ENCODE peak calls at places on chromosomes 16 and 17, in six cellular contexts. One of them, this sample, is unnamed.

GRCh38 chr17:77345260-77345910 is 204.6 kb downstream of the SEC14L1 start:
- DNase-seq in HepG2: no peak
- DNase-seq in GM23338: no peak
- DNase-seq in PC-9: no peak
- DNase-seq in neural progenitor cell: no peak
- DNase-seq in fibroblast of lung: no peak
- DNase-seq in this sample: peak

GRCh38 chr17:34706029-34706428 is 126.6 kb downstream of the TMEM132E start:
- DNase-seq in GM23338: peak
- DNase-seq in neural progenitor cell: peak
- DNase-seq in PC-9: no peak
- DNase-seq in HepG2: no peak
- DNase-seq in fibroblast of lung: peak
- DNase-seq in this sample: peak

GRCh38 chr17:4074831-4075495 is 67.9 kb downstream of the ZZEF1 start:
- DNase-seq in neural progenitor cell: peak
- DNase-seq in GM23338: peak
- DNase-seq in PC-9: peak
- DNase-seq in HepG2: peak
- DNase-seq in fibroblast of lung: peak
- DNase-seq in this sample: peak

GRCh38 chr17:15239471-15239870 is 25.7 kb downstream of the PMP22 start:
- DNase-seq in fibroblast of lung: no peak
- DNase-seq in GM23338: no peak
- DNase-seq in PC-9: no peak
- DNase-seq in HepG2: no peak
- DNase-seq in neural progenitor cell: no peak
- DNase-seq in this sample: no peak

GRCh38 chr17:81570896-81571453 is 18.8 kb upstream of the FAAP100 start:
- DNase-seq in fibroblast of lung: no peak
- DNase-seq in PC-9: no peak
- DNase-seq in neural progenitor cell: no peak
- DNase-seq in GM23338: no peak
- DNase-seq in HepG2: no peak
- DNase-seq in this sample: no peak

GRCh38 chr16:52631711-52632110 is 84.8 kb upstream of the TOX3 start:
- DNase-seq in HepG2: no peak
- DNase-seq in GM23338: no peak
- DNase-seq in PC-9: no peak
- DNase-seq in fibroblast of lung: no peak
- DNase-seq in neural progenitor cell: no peak
- DNase-seq in this sample: no peak

GRCh38 chr16:23245268-23245667 is 56.8 kb upstream of the SCNN1B start:
- DNase-seq in neural progenitor cell: no peak
- DNase-seq in PC-9: no peak
- DNase-seq in HepG2: no peak
- DNase-seq in fibroblast of lung: no peak
- DNase-seq in GM23338: no peak
- DNase-seq in this sample: no peak

GRCh38 chr17:74528491-74529199 is 2.6 kb downstream of the CD300LB start:
- DNase-seq in GM23338: no peak
- DNase-seq in HepG2: no peak
- DNase-seq in fibroblast of lung: no peak
- DNase-seq in PC-9: no peak
- DNase-seq in neural progenitor cell: no peak
- DNase-seq in this sample: peak

GRCh38 chr17:75645501-75645888 is 12.3 kb downstream of the SMIM5 start:
- DNase-seq in HepG2: no peak
- DNase-seq in GM23338: no peak
- DNase-seq in fibroblast of lung: no peak
- DNase-seq in neural progenitor cell: no peak
- DNase-seq in PC-9: peak
- DNase-seq in this sample: no peak

GRCh38 chr16:58339452-58339938 is 44.7 kb upstream of the PRSS54 start:
- DNase-seq in PC-9: no peak
- DNase-seq in neural progenitor cell: peak
- DNase-seq in fibroblast of lung: no peak
- DNase-seq in GM23338: peak
- DNase-seq in HepG2: peak
- DNase-seq in this sample: peak

GRCh38 chr16:88282221-88283041 is 100.3 kb upstream of the ZNF469 start:
- DNase-seq in GM23338: no peak
- DNase-seq in fibroblast of lung: peak
- DNase-seq in HepG2: no peak
- DNase-seq in PC-9: no peak
- DNase-seq in neural progenitor cell: no peak
- DNase-seq in this sample: peak

GRCh38 chr16:4613636-4614570 is 785 bp downstream of the UBALD1 start:
- DNase-seq in fibroblast of lung: peak
- DNase-seq in HepG2: peak
- DNase-seq in PC-9: no peak
- DNase-seq in GM23338: peak
- DNase-seq in neural progenitor cell: peak
- DNase-seq in this sample: peak

GRCh38 chr16:2825049-2825742 is 4.9 kb upstream of the ZG16B start:
- DNase-seq in GM23338: no peak
- DNase-seq in PC-9: no peak
- DNase-seq in neural progenitor cell: no peak
- DNase-seq in HepG2: no peak
- DNase-seq in fibroblast of lung: no peak
- DNase-seq in this sample: no peak

GRCh38 chr17:62064791-62065563 is at the start of gene MED13:
- DNase-seq in HepG2: peak
- DNase-seq in neural progenitor cell: peak
- DNase-seq in GM23338: peak
- DNase-seq in fibroblast of lung: peak
- DNase-seq in PC-9: no peak
- DNase-seq in this sample: peak

GRCh38 chr17:7242717-7243576 is 698 bp upstream of the GABARAP start:
- DNase-seq in HepG2: peak
- DNase-seq in fibroblast of lung: peak
- DNase-seq in PC-9: peak
- DNase-seq in GM23338: peak
- DNase-seq in neural progenitor cell: peak
- DNase-seq in this sample: peak

GRCh38 chr16:27340654-27341053 is 26.9 kb downstream of the IL4R start:
- DNase-seq in GM23338: no peak
- DNase-seq in neural progenitor cell: no peak
- DNase-seq in fibroblast of lung: no peak
- DNase-seq in PC-9: no peak
- DNase-seq in HepG2: no peak
- DNase-seq in this sample: no peak

GRCh38 chr16:68736561-68736960 is 531 bp upstream of the CDH1 start:
- DNase-seq in fibroblast of lung: no peak
- DNase-seq in PC-9: no peak
- DNase-seq in neural progenitor cell: no peak
- DNase-seq in HepG2: no peak
- DNase-seq in GM23338: no peak
- DNase-seq in this sample: no peak

GRCh38 chr17:45743626-45744326 is 40.3 kb upstream of the CRHR1 start:
- DNase-seq in fibroblast of lung: no peak
- DNase-seq in GM23338: no peak
- DNase-seq in HepG2: no peak
- DNase-seq in neural progenitor cell: no peak
- DNase-seq in PC-9: no peak
- DNase-seq in this sample: no peak

GRCh38 chr17:55436224-55437164 is 14.9 kb upstream of the MMD start:
- DNase-seq in PC-9: peak
- DNase-seq in fibroblast of lung: no peak
- DNase-seq in GM23338: no peak
- DNase-seq in neural progenitor cell: no peak
- DNase-seq in HepG2: no peak
- DNase-seq in this sample: no peak

GRCh38 chr17:70070297-70071027 is 4.6 kb upstream of the KCNJ16 start:
- DNase-seq in HepG2: no peak
- DNase-seq in GM23338: no peak
- DNase-seq in PC-9: no peak
- DNase-seq in fibroblast of lung: peak
- DNase-seq in neural progenitor cell: no peak
- DNase-seq in this sample: no peak

GRCh38 chr17:73976676-73977521 is 226.6 kb upstream of the RPL38 start:
- DNase-seq in GM23338: no peak
- DNase-seq in HepG2: no peak
- DNase-seq in PC-9: no peak
- DNase-seq in fibroblast of lung: no peak
- DNase-seq in neural progenitor cell: no peak
- DNase-seq in this sample: peak

GRCh38 chr17:17702821-17703607 is 21.8 kb downstream of the RAI1 start:
- DNase-seq in GM23338: peak
- DNase-seq in neural progenitor cell: no peak
- DNase-seq in fibroblast of lung: no peak
- DNase-seq in HepG2: peak
- DNase-seq in PC-9: no peak
- DNase-seq in this sample: no peak

GRCh38 chr17:42017866-42018200 is 594 bp upstream of the DNAJC7 start:
- DNase-seq in GM23338: peak
- DNase-seq in HepG2: peak
- DNase-seq in fibroblast of lung: no peak
- DNase-seq in PC-9: no peak
- DNase-seq in neural progenitor cell: peak
- DNase-seq in this sample: peak

GRCh38 chr17:63434951-63435571 is 11.0 kb downstream of the CYB561 start:
- DNase-seq in PC-9: peak
- DNase-seq in GM23338: no peak
- DNase-seq in neural progenitor cell: no peak
- DNase-seq in HepG2: no peak
- DNase-seq in fibroblast of lung: peak
- DNase-seq in this sample: peak

GRCh38 chr17:31286587-31286986 is 10.5 kb downstream of the OMG start:
- DNase-seq in GM23338: peak
- DNase-seq in neural progenitor cell: no peak
- DNase-seq in PC-9: no peak
- DNase-seq in HepG2: no peak
- DNase-seq in fibroblast of lung: no peak
- DNase-seq in this sample: no peak

GRCh38 chr17:11668633-11669032 is 70.4 kb downstream of the DNAH9 start:
- DNase-seq in fibroblast of lung: no peak
- DNase-seq in neural progenitor cell: peak
- DNase-seq in GM23338: peak
- DNase-seq in PC-9: no peak
- DNase-seq in HepG2: no peak
- DNase-seq in this sample: no peak

GRCh38 chr17:82486186-82487084 is 27.9 kb downstream of the NARF start:
- DNase-seq in neural progenitor cell: no peak
- DNase-seq in HepG2: no peak
- DNase-seq in fibroblast of lung: no peak
- DNase-seq in GM23338: no peak
- DNase-seq in PC-9: no peak
- DNase-seq in this sample: no peak

DNA sequence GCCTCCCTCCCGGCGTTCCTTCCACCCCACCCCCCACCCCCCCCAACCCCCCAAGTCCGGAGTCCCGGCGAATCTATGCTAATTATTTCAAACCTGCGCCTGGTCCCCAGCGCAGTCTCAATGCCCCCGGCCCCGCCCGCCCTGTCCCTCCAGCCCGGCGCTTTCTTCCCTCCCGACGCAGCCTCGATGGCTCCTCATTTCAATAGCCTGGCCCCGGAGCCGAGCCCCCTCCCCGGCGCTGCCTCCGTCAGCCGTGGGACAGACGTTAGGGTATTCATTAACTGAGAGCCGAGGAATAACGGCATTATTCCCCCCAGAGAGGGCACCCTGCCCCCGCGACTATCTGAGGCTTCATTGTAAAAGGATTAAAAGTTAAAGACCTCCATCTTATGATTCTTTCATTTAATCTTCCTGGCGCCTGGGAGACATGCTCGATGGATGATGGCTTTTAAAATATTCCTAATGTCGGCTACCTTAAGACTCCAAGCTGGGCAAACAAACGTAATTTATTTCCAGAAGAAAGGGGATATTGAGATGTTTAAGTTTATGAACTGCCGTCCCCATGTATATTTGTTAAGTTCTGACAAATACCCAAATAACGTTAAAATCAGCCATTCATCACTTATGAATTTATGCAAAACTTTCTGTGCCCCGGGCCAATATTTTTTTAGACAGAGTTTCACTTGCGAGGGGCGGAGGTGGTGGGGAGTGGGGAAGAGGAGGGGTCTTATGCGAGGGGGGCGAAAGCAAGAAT is 3.4 kb downstream of the NOG start:
- DNase-seq in GM23338: peak
- DNase-seq in neural progenitor cell: peak
- DNase-seq in HepG2: no peak
- DNase-seq in fibroblast of lung: no peak
- DNase-seq in PC-9: peak
- DNase-seq in this sample: peak
- TF ChIP-seq EZH2 in GM23338: peak
- TF ChIP-seq EZH2 in neural progenitor cell: no peak
- TF ChIP-seq EZH2 in HepG2: no peak
- TF ChIP-seq EZH2 in fibroblast of lung: no peak
- TF ChIP-seq EZH2 in PC-9: no peak
- TF ChIP-seq EZH2 in this sample: peak

DNA sequence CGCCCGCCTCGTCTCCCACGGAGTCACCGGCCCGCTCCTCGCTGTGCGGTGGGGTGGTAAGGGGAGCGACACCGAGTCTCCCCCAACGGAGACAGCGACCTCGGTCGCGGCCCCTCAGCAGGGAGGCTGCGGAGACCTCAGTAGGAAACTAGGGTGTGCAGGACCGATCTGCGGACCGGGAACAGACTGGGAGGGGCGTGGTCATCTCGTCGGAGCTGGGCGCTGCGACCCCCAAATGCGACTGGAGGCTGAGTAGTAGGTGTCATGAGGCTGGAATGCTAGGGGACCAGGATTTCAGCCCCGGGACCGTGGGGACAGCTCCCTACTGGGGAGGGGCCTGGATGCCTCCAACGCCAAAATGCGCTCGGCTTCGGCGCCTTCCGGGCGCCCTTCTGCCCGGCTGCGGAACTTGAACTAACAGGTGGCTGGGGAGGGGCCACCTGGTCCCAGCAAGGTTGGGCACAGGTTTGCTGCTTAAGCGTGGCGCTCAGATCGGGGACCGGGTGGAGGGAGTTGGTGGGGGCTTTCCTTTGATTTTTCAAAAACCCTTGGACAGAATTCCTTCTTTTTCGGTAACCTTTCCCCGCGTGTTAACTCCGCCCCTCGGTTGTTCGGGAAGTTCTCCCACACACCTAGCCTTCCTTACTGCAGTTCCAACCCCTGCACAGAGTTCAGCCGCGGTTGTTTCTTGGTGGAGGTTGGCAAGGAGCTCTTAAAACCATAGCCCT is 1.5 kb downstream of the CACNG4 start:
- DNase-seq in PC-9: no peak
- DNase-seq in GM23338: peak
- DNase-seq in HepG2: no peak
- DNase-seq in neural progenitor cell: peak
- DNase-seq in fibroblast of lung: no peak
- DNase-seq in this sample: no peak
- TF ChIP-seq EZH2 in PC-9: no peak
- TF ChIP-seq EZH2 in GM23338: no peak
- TF ChIP-seq EZH2 in HepG2: no peak
- TF ChIP-seq EZH2 in neural progenitor cell: peak
- TF ChIP-seq EZH2 in fibroblast of lung: peak
- TF ChIP-seq EZH2 in this sample: peak

GRCh38 chr17:49001671-49002070 is 4.5 kb downstream of the IGF2BP1 start:
- DNase-seq in fibroblast of lung: no peak
- DNase-seq in PC-9: no peak
- DNase-seq in HepG2: no peak
- DNase-seq in neural progenitor cell: no peak
- DNase-seq in GM23338: no peak
- DNase-seq in this sample: no peak
- TF ChIP-seq EZH2 in fibroblast of lung: no peak
- TF ChIP-seq EZH2 in PC-9: no peak
- TF ChIP-seq EZH2 in HepG2: no peak
- TF ChIP-seq EZH2 in neural progenitor cell: no peak
- TF ChIP-seq EZH2 in GM23338: no peak
- TF ChIP-seq EZH2 in this sample: no peak

GRCh38 chr17:28405632-28406477 is at the start of gene SLC46A1:
- DNase-seq in HepG2: peak
- DNase-seq in GM23338: peak
- DNase-seq in PC-9: peak
- DNase-seq in fibroblast of lung: no peak
- DNase-seq in neural progenitor cell: peak
- DNase-seq in this sample: peak
- TF ChIP-seq EZH2 in HepG2: no peak
- TF ChIP-seq EZH2 in GM23338: no peak
- TF ChIP-seq EZH2 in PC-9: no peak
- TF ChIP-seq EZH2 in fibroblast of lung: no peak
- TF ChIP-seq EZH2 in neural progenitor cell: peak
- TF ChIP-seq EZH2 in this sample: no peak

This sample was measured in GM23248.